ENCODE peak calls at places on chromosomes 13 and 19, in nine cellular contexts. One of them, this sample, is unnamed.
A peak's percentile ranks its signal among the peaks of the same experiment; 100 is the strongest.

GRCh38 chr13:99926014-99926731 is 45.4 kb downstream of the ZIC5 start:
- DNase-seq in transverse colon: peak; percentile 54
- DNase-seq in GM23338: no peak
- DNase-seq in vagina: no peak
- DNase-seq in H1: no peak
- DNase-seq in sigmoid colon: no peak
- DNase-seq in HCT116: peak; percentile 15
- DNase-seq in breast epithelium: no peak
- DNase-seq in HepG2: no peak
- DNase-seq in this sample: no peak

GRCh38 chr13:46475586-46475991 is 77.4 kb upstream of the LRCH1 start:
- DNase-seq in HCT116: no peak
- DNase-seq in sigmoid colon: no peak
- DNase-seq in H1: no peak
- DNase-seq in vagina: no peak
- DNase-seq in breast epithelium: no peak
- DNase-seq in HepG2: no peak
- DNase-seq in transverse colon: no peak
- DNase-seq in GM23338: no peak
- DNase-seq in this sample: no peak

GRCh38 chr13:32323912-32324311 is 8.6 kb downstream of the BRCA2 start:
- DNase-seq in H1: no peak
- DNase-seq in breast epithelium: no peak
- DNase-seq in transverse colon: no peak
- DNase-seq in vagina: no peak
- DNase-seq in HepG2: no peak
- DNase-seq in HCT116: no peak
- DNase-seq in GM23338: no peak
- DNase-seq in sigmoid colon: no peak
- DNase-seq in this sample: no peak

GRCh38 chr19:3670796-3671679 is 29.2 kb downstream of the PIP5K1C start:
- DNase-seq in transverse colon: peak; percentile 68
- DNase-seq in breast epithelium: peak; percentile 59
- DNase-seq in sigmoid colon: peak; percentile 93
- DNase-seq in HCT116: no peak
- DNase-seq in vagina: peak; percentile 92
- DNase-seq in HepG2: no peak
- DNase-seq in GM23338: no peak
- DNase-seq in H1: no peak
- DNase-seq in this sample: no peak

GRCh38 chr19:31387662-31388175 is 38.5 kb upstream of the TSHZ3 start:
- DNase-seq in transverse colon: no peak
- DNase-seq in HCT116: no peak
- DNase-seq in breast epithelium: no peak
- DNase-seq in GM23338: no peak
- DNase-seq in HepG2: no peak
- DNase-seq in vagina: no peak
- DNase-seq in H1: no peak
- DNase-seq in sigmoid colon: no peak
- DNase-seq in this sample: no peak

GRCh38 chr13:108326318-108326717 is 56.8 kb downstream of the TNFSF13B start:
- DNase-seq in vagina: no peak
- DNase-seq in sigmoid colon: no peak
- DNase-seq in H1: no peak
- DNase-seq in GM23338: peak; percentile 27
- DNase-seq in breast epithelium: no peak
- DNase-seq in HCT116: no peak
- DNase-seq in HepG2: peak; percentile 13
- DNase-seq in transverse colon: no peak
- DNase-seq in this sample: no peak

GRCh38 chr13:32419862-32420261 is 8.1 kb downstream of the N4BP2L1 start:
- DNase-seq in HepG2: no peak
- DNase-seq in vagina: no peak
- DNase-seq in breast epithelium: no peak
- DNase-seq in H1: no peak
- DNase-seq in sigmoid colon: no peak
- DNase-seq in GM23338: no peak
- DNase-seq in transverse colon: no peak
- DNase-seq in HCT116: no peak
- DNase-seq in this sample: no peak

GRCh38 chr19:3977242-3978143 is 6.6 kb upstream of the DAPK3 start:
- DNase-seq in H1: no peak
- DNase-seq in breast epithelium: peak; percentile 23
- DNase-seq in transverse colon: no peak
- DNase-seq in HCT116: no peak
- DNase-seq in HepG2: no peak
- DNase-seq in sigmoid colon: peak; percentile 67
- DNase-seq in GM23338: peak; percentile 53
- DNase-seq in vagina: no peak
- DNase-seq in this sample: no peak

GRCh38 chr13:33355470-33355869 is 69.9 kb upstream of the STARD13 start:
- DNase-seq in H1: no peak
- DNase-seq in breast epithelium: no peak
- DNase-seq in vagina: no peak
- DNase-seq in HCT116: no peak
- DNase-seq in GM23338: no peak
- DNase-seq in sigmoid colon: peak; percentile 71
- DNase-seq in transverse colon: no peak
- DNase-seq in HepG2: no peak
- DNase-seq in this sample: no peak

GRCh38 chr19:41325947-41326706 is 16.2 kb downstream of the CCDC97 start:
- DNase-seq in HCT116: no peak
- DNase-seq in GM23338: no peak
- DNase-seq in sigmoid colon: no peak
- DNase-seq in H1: no peak
- DNase-seq in breast epithelium: no peak
- DNase-seq in HepG2: peak; percentile 56
- DNase-seq in vagina: no peak
- DNase-seq in transverse colon: peak; percentile 39
- DNase-seq in this sample: no peak

DNA sequence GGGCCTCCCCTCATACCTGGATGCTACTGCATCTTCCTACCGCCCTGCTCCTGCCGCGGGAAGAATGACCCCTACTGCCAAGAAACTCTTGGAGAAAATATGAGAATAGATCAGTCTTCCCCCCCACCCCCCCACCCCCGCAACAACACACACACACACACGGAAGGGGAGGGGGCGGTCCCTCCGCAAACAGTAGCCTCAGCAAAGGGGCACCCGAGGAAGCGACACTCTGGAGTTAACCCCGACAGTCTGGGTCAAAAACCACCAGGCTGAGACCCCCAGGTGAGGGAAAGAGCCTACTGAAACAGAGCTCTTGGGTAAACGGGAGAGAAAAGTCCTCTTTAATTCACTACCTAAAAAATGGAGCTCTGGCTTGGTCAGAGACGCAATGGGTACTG is 1.2 kb downstream of the MED26 start:
- DNase-seq in HepG2: no peak
- DNase-seq in breast epithelium: no peak
- DNase-seq in vagina: no peak
- DNase-seq in H1: no peak
- DNase-seq in GM23338: no peak
- DNase-seq in transverse colon: no peak
- DNase-seq in HCT116: no peak
- DNase-seq in sigmoid colon: no peak
- DNase-seq in this sample: no peak
- TF ChIP-seq POLR2AphosphoS5 in HepG2: no peak
- TF ChIP-seq POLR2AphosphoS5 in breast epithelium: no peak
- TF ChIP-seq POLR2AphosphoS5 in vagina: no peak
- TF ChIP-seq POLR2AphosphoS5 in H1: no peak
- TF ChIP-seq POLR2AphosphoS5 in GM23338: no peak
- TF ChIP-seq POLR2AphosphoS5 in transverse colon: no peak
- TF ChIP-seq POLR2AphosphoS5 in HCT116: no peak
- TF ChIP-seq POLR2AphosphoS5 in sigmoid colon: no peak
- TF ChIP-seq POLR2AphosphoS5 in this sample: no peak

DNA sequence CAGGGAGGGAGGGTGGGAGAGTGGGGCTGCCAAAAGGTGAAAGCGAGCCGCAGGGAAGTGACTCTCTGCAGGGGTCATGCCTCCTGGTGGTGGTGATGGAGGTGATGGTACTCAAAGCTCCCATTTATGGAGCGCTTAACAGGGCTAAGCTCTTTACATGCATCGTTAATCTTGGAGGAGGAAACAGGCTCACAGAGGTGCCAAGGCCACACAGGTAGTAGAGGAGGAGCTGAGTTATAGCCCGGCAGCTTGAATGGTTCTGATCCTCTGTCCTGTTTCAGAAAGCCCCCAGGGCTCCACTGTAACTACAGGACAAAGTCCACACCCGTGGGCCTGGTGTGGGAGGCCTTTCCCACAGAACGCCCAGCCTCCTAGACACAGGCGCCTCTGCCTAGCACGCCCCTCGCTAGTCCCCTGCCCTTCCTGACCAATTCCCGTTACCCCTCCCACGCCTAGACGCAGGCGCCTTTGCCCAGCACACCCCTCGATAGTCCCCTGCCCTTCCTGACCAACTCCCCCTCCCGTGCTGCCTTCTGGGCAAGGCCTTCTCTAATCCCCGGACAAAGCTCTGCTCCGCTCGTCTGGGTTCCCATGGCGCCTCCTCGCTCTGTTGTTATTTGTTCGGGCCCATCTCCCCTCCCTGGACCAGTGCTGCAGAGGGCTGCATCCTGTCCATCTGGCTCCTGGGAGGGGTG is 10.8 kb downstream of the PPP1R37 start:
- DNase-seq in HCT116: no peak
- DNase-seq in HepG2: peak; percentile 73
- DNase-seq in vagina: no peak
- DNase-seq in GM23338: no peak
- DNase-seq in H1: no peak
- DNase-seq in sigmoid colon: no peak
- DNase-seq in transverse colon: no peak
- DNase-seq in breast epithelium: no peak
- DNase-seq in this sample: no peak
- H3K4me1 ChIP-seq in HCT116: no peaks in the 10 kb centered on the region
- H3K4me1 ChIP-seq in HepG2: peaks cover 71% of the 10 kb centered on the region
- H3K4me1 ChIP-seq in vagina: peaks cover 62% of the 10 kb centered on the region
- H3K4me1 ChIP-seq in GM23338: peaks cover 11% of the 10 kb centered on the region
- H3K4me1 ChIP-seq in H1: peaks cover 13% of the 10 kb centered on the region
- H3K4me1 ChIP-seq in sigmoid colon: peaks cover 38% of the 10 kb centered on the region
- H3K4me1 ChIP-seq in transverse colon: peaks cover 20% of the 10 kb centered on the region
- H3K4me1 ChIP-seq in breast epithelium: peaks cover 9% of the 10 kb centered on the region
- H3K4me1 ChIP-seq in this sample: peaks cover 15% of the 10 kb centered on the region

GRCh38 chr19:33914599-33914998 is 117.9 kb downstream of the KCTD15 start:
- DNase-seq in transverse colon: no peak
- DNase-seq in H1: no peak
- DNase-seq in breast epithelium: no peak
- DNase-seq in HepG2: no peak
- DNase-seq in HCT116: no peak
- DNase-seq in GM23338: no peak
- DNase-seq in sigmoid colon: no peak
- DNase-seq in vagina: no peak
- DNase-seq in this sample: no peak
- TF ChIP-seq POLR2AphosphoS5 in transverse colon: no peak
- TF ChIP-seq POLR2AphosphoS5 in H1: no peak
- TF ChIP-seq POLR2AphosphoS5 in breast epithelium: no peak
- TF ChIP-seq POLR2AphosphoS5 in HepG2: no peak
- TF ChIP-seq POLR2AphosphoS5 in HCT116: no peak
- TF ChIP-seq POLR2AphosphoS5 in GM23338: no peak
- TF ChIP-seq POLR2AphosphoS5 in sigmoid colon: no peak
- TF ChIP-seq POLR2AphosphoS5 in vagina: no peak
- TF ChIP-seq POLR2AphosphoS5 in this sample: no peak

GRCh38 chr13:77326905-77327604 is at the start of gene MYCBP2:
- DNase-seq in GM23338: peak; percentile 99
- DNase-seq in sigmoid colon: peak; percentile 98
- DNase-seq in H1: peak; percentile 94
- DNase-seq in HepG2: peak; percentile 96
- DNase-seq in vagina: peak; percentile 99
- DNase-seq in HCT116: peak; percentile 99
- DNase-seq in transverse colon: peak; percentile 98
- DNase-seq in breast epithelium: peak; percentile 97
- DNase-seq in this sample: peak; percentile 75

GRCh38 chr13:77328819-77329132 is 1.9 kb upstream of the MYCBP2 start:
- DNase-seq in transverse colon: no peak
- DNase-seq in H1: no peak
- DNase-seq in HepG2: no peak
- DNase-seq in breast epithelium: no peak
- DNase-seq in HCT116: no peak
- DNase-seq in sigmoid colon: no peak
- DNase-seq in vagina: no peak
- DNase-seq in GM23338: no peak
- DNase-seq in this sample: no peak

GRCh38 chr13:77319536-77319935 is 7.4 kb downstream of the MYCBP2 start:
- DNase-seq in H1: no peak
- DNase-seq in HCT116: no peak
- DNase-seq in sigmoid colon: no peak
- DNase-seq in HepG2: no peak
- DNase-seq in breast epithelium: no peak
- DNase-seq in vagina: no peak
- DNase-seq in GM23338: no peak
- DNase-seq in transverse colon: no peak
- DNase-seq in this sample: no peak

GRCh38 chr13:77325371-77325941 is 1.4 kb downstream of the MYCBP2 start:
- DNase-seq in transverse colon: no peak
- DNase-seq in breast epithelium: no peak
- DNase-seq in sigmoid colon: no peak
- DNase-seq in H1: no peak
- DNase-seq in HCT116: no peak
- DNase-seq in GM23338: peak; percentile 24
- DNase-seq in vagina: no peak
- DNase-seq in HepG2: no peak
- DNase-seq in this sample: no peak

GRCh38 chr13:77323858-77324257 is 3.0 kb downstream of the MYCBP2 start:
- DNase-seq in HCT116: no peak
- DNase-seq in HepG2: no peak
- DNase-seq in sigmoid colon: no peak
- DNase-seq in breast epithelium: no peak
- DNase-seq in GM23338: no peak
- DNase-seq in transverse colon: no peak
- DNase-seq in H1: no peak
- DNase-seq in vagina: no peak
- DNase-seq in this sample: no peak
- H3K4me1 ChIP-seq in HCT116: peaks cover 20% of the 10 kb centered on the region
- H3K4me1 ChIP-seq in HepG2: peaks cover 45% of the 10 kb centered on the region
- H3K4me1 ChIP-seq in sigmoid colon: peaks cover 44% of the 10 kb centered on the region
- H3K4me1 ChIP-seq in breast epithelium: peaks cover 4% of the 10 kb centered on the region
- H3K4me1 ChIP-seq in GM23338: peaks cover 27% of the 10 kb centered on the region
- H3K4me1 ChIP-seq in transverse colon: peaks cover 22% of the 10 kb centered on the region
- H3K4me1 ChIP-seq in H1: peaks cover 4% of the 10 kb centered on the region
- H3K4me1 ChIP-seq in vagina: peaks cover 82% of the 10 kb centered on the region
- H3K4me1 ChIP-seq in this sample: peaks cover 2% of the 10 kb centered on the region

GRCh38 chr19:48713864-48714755 is 5.4 kb downstream of the MAMSTR start:
- DNase-seq in HCT116: peak; percentile 99
- DNase-seq in vagina: peak; percentile 100
- DNase-seq in sigmoid colon: peak; percentile 100
- DNase-seq in transverse colon: peak; percentile 99
- DNase-seq in GM23338: peak; percentile 100
- DNase-seq in H1: peak; percentile 98
- DNase-seq in breast epithelium: peak; percentile 99
- DNase-seq in HepG2: peak; percentile 99
- DNase-seq in this sample: peak; percentile 85
- TF ChIP-seq POLR2AphosphoS5 in HCT116: peak; percentile 75
- TF ChIP-seq POLR2AphosphoS5 in vagina: peak; percentile 72
- TF ChIP-seq POLR2AphosphoS5 in sigmoid colon: peak; percentile 49
- TF ChIP-seq POLR2AphosphoS5 in transverse colon: peak; percentile 58
- TF ChIP-seq POLR2AphosphoS5 in GM23338: peak; percentile 57
- TF ChIP-seq POLR2AphosphoS5 in H1: no peak
- TF ChIP-seq POLR2AphosphoS5 in breast epithelium: no peak
- TF ChIP-seq POLR2AphosphoS5 in HepG2: peak; percentile 44
- TF ChIP-seq POLR2AphosphoS5 in this sample: no peak

This sample was measured in Panc1.